ENCODE peak calls at places on chromosomes 7 and 10, in four cellular contexts. Z, X, D and T are unnamed samples.

GRCh38 chr7:91266067-91266930 is 2.1 kb downstream of the FZD1 start:
- DNase-seq in Z (peak; percentile 47), D (peak; percentile 20), X (peak; percentile 26), T (no peak)

GRCh38 chr10:47412177-47412730 is 28.2 kb upstream of the ZNF488 start:
- DNase-seq in Z (no peak), X (no peak), D (no peak), T (no peak)

GRCh38 chr7:1924185-1924817 is 254.2 kb downstream of the ELFN1 start:
- DNase-seq in D (peak; percentile 26), X (no peak), Z (no peak), T (no peak)

GRCh38 chr7:16648551-16648950 is 2.6 kb downstream of the BZW2 start:
- DNase-seq in D (no peak), Z (no peak), X (no peak), T (no peak)

GRCh38 chr10:88759366-88760101 is at the start of gene LIPN:
- DNase-seq in X (no peak), D (no peak), Z (no peak), T (no peak)

GRCh38 chr7:134327896-134328295 is 11.2 kb upstream of the SLC35B4 start:
- DNase-seq in X (no peak), Z (peak; percentile 56), D (peak; percentile 12), T (peak; percentile 35)

GRCh38 chr7:7180725-7181428 is 1.5 kb upstream of the C1GALT1 start:
- DNase-seq in Z (no peak), X (no peak), D (no peak), T (no peak)

GRCh38 chr7:83655951-83656556 is 7.1 kb upstream of the SEMA3E start:
- DNase-seq in X (no peak), D (peak; percentile 40), Z (peak; percentile 61), T (no peak)

GRCh38 chr10:79937661-79938226 is 11.2 kb downstream of the SFTPD start:
- DNase-seq in D (no peak), X (no peak), Z (no peak), T (peak; percentile 24)

GRCh38 chr10:86651021-86651471 is 3.3 kb upstream of the OPN4 start:
- DNase-seq in X (no peak), Z (no peak), D (no peak), T (no peak)

GRCh38 chr7:46912692-46913091 is 669.2 kb downstream of the TNS3 start:
- DNase-seq in Z (no peak), X (no peak), D (no peak), T (no peak)

GRCh38 chr7:156665101-156665500 is 24.5 kb downstream of the RNF32 start:
- DNase-seq in X (no peak), Z (peak; percentile 37), D (peak; percentile 25), T (no peak)

GRCh38 chr10:132957981-132958885 is 15.9 kb upstream of the CFAP46 start:
- DNase-seq in Z (no peak), D (no peak), X (no peak), T (no peak)

GRCh38 chr10:124632064-124632531 is 112.1 kb downstream of the FAM53B start:
- DNase-seq in X (no peak), D (peak; percentile 53), Z (no peak), T (peak; percentile 87)

GRCh38 chr7:55100172-55100961 is 81.5 kb downstream of the EGFR start:
- DNase-seq in X (no peak), D (no peak), Z (peak; percentile 45), T (no peak)

GRCh38 chr7:73742753-73743641 is 4.4 kb upstream of the ABHD11 start:
- DNase-seq in D (no peak), X (peak; percentile 25), Z (no peak), T (peak; percentile 95)

GRCh38 chr7:70620333-70621055 is 511.4 kb upstream of the GALNT17 start:
- DNase-seq in X (no peak), Z (no peak), D (no peak), T (no peak)

GRCh38 chr10:73812662-73813061 is 1.3 kb upstream of the NDST2 start:
- DNase-seq in Z (no peak), D (no peak), X (no peak), T (no peak)

GRCh38 chr10:734481-734880 is 45.0 kb upstream of the DIP2C start:
- DNase-seq in X (no peak), Z (no peak), D (no peak), T (no peak)

GRCh38 chr10:8663131-8663530 is 608.6 kb downstream of the GATA3 start:
- DNase-seq in D (no peak), Z (no peak), X (no peak), T (no peak)

GRCh38 chr7:138468244-138469123 is 8.4 kb downstream of the TRIM24 start:
- DNase-seq in X (peak; percentile 48), D (no peak), Z (peak; percentile 14), T (no peak)

GRCh38 chr7:138460649-138461607 is 869 bp downstream of the TRIM24 start:
- DNase-seq in D (peak; percentile 23), X (peak; percentile 66), Z (peak; percentile 33), T (peak; percentile 46)

GRCh38 chr7:138459300-138460175 is 521 bp upstream of the TRIM24 start:
- DNase-seq in X (no peak), D (no peak), Z (no peak), T (peak; percentile 97)

GRCh38 chr7:138460176-138460648 is at the start of gene TRIM24:
- DNase-seq in D (peak; percentile 91), Z (peak; percentile 96), X (peak; percentile 98), T (peak; percentile 96)

DNA sequence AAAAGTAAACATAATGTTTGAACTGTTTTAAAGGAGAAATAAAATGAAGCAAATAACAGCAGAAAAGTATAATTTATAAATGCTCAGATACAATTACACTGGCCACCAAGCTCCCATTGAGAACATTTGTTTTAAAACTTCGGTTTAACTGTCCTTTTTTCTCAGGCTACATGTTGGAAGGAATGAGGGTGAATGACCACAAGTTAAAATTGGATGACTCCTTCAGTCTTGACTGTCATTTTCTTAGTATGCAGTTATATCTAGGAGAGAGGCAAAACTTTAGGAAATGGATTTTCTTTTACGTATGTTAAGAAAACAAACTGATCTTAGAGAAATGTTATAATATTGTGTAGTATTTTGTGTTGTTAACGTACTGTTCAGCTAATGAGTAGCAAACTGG is 5.0 kb downstream of the TRIM24 start:
- DNase-seq in Z (peak; percentile 23), D (peak; percentile 23), X (no peak), T (no peak)
- H3K9me3 ChIP-seq in Z (no peaks in the 10 kb centered on the region), D (no peaks in the 10 kb centered on the region), X (no peaks in the 10 kb centered on the region), T (no peaks in the 10 kb centered on the region)

GRCh38 chr10:25522946-25523608 is 348.3 kb downstream of the GPR158 start:
- DNase-seq in D (peak; percentile 8), Z (no peak), X (no peak), T (no peak)
- TF ChIP-seq CTCF in D (peak; percentile 34), Z (no peak), X (no peak), T (no peak)

GRCh38 chr10:32315426-32315825 is 31.5 kb downstream of the EPC1 start:
- DNase-seq in Z (no peak), D (no peak), X (no peak), T (no peak)
- H3K4me1 ChIP-seq in Z (peaks cover 11% of the 10 kb centered on the region), D (peaks cover 10% of the 10 kb centered on the region), X (peaks cover 40% of the 10 kb centered on the region), T (peaks cover 4% of the 10 kb centered on the region)

GRCh38 chr7:64528770-64529169 is 34.1 kb downstream of the ZNF680 start:
- DNase-seq in X (no peak), D (no peak), Z (no peak), T (no peak)
- H3K9me3 ChIP-seq in X (no peaks in the 10 kb centered on the region), D (peaks cover 10% of the 10 kb centered on the region), Z (peaks cover 21% of the 10 kb centered on the region), T (peaks cover 22% of the 10 kb centered on the region)

DNA sequence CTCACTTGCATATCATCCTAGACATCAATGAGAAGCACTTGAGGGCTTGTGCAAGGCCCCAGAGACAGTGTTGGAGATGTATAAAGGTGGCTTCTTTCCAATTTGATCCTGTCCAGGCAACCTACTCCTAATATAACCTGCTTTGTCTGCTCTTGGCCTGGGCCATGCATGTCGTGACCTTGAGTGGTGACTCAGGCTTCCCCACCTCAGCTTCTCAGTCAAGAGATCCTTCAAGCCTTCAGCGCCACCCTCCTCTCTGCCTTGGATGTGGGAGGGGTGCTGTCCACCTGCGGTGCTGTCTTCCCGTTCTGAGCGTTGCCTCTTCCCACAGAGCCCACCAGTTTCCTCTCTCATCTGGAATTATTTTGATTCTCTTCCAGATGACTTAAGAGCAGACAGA is 6.7 kb downstream of the LSMEM1 start:
- DNase-seq in Z (no peak), D (no peak), X (no peak), T (no peak)
- TF ChIP-seq CTCF in Z (no peak), D (no peak), X (no peak), T (no peak)

DNA sequence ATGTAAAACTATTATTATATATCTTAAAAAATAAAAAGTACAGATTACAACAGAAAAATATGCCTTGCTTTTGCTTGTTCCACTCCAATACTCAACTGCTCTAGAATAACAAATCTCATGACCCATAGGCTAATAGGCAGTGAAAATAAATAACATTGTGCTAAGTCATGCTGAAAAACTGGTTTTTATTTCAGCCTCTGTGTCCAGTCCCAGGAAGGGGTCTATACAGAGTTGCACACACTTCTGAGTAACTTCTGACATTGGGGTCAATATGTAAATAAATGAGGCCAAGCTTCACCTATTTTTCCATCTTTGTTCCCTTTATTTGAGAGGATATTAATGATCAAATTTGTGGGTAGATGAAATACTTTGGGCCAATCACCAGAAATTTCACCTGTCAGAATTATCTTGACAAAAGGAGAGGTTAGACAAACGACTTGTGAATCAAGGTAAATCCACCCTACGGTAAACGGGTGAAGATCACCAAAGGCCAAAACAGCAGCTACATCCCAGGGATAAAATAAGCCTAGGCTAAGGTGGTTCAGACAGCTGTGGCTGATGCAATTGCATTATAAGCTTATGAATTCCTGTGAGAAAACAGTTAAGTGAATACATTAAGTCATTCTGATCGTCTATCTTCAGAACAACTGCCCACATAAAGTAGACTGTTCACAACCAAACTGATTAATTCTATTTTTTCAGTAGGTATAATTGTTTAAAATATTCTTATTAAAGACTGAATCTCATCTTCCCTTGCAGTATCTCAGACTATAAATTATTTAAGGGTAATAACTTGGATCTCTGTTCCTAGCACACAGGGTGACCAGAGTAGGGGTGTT is 87.4 kb downstream of the UBE2H start:
- DNase-seq in Z (peak; percentile 69), X (no peak), D (no peak), T (no peak)
- H3K4me1 ChIP-seq in Z (peaks cover 26% of the 10 kb centered on the region), X (peaks cover 44% of the 10 kb centered on the region), D (peaks cover 17% of the 10 kb centered on the region), T (peaks cover 6% of the 10 kb centered on the region)

DNA sequence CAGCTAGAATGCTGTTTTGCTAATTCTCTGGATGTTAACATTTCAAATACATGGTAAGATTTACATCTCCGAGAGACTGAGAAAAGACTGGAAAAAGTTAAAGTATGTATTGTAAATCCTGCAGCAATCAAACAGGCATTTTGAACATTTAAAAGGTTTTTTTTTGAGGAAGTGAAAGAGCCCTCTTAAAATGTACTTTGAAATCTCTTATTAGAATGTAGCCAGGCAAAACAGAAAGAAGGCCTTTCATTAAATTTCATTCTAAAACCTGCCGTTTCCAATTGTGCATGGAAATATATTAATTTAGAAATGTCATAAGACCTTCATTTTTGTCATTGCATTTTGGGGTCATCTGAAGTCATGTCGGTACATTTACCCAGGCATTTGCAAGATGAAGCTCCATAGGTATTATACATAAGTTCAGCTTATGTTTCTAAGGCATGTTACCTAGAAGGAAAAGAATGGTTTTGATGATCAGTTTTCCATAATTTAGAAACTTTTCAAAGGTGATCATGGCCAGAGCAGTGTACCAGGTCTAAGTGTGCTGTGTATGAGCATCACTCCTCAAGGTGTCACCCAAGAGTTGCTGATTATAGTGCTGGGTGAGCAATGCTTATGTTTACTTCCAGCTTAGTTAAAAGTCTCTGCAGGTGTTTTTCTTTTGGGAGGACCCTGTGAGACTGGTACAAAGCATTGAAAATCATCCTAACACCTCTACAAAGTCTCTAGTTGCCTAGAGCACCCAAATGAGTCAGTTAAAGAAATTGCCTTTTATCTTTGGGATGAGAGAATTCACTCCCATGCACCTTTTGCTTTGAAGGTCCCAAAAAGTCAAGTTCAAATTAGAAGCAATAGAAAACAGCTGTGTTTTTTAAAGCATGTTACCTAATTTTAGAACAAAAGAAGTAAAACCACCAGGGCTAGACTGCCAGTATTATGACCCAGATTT is 7.1 kb downstream of the ZNF736 start:
- DNase-seq in D (no peak), X (no peak), Z (no peak), T (no peak)
- H3K9me3 ChIP-seq in D (peaks cover 3% of the 10 kb centered on the region), X (no peaks in the 10 kb centered on the region), Z (peaks cover 8% of the 10 kb centered on the region), T (no peaks in the 10 kb centered on the region)